ENCODE peak calls at places on chromosome 14, in eight cellular contexts. P is naive thymus-derived CD4-positive, alpha-beta T cell; O is adrenal gland; V is GM06990; T is germinal center; I is NCI-H2081; H is central memory CD4-positive, alpha-beta T cell; J is effector memory CD4-positive, alpha-beta T cell. U is an unnamed sample.

GRCh38 chr14:76953196-76953945 is 75.1 kb downstream of the IRF2BPL start:
- DNase-seq in P (peak), O (peak), V (peak), T (peak), I (no peak), H (peak), J (peak), U (peak)

GRCh38 chr14:91399868-91400640 is 17.6 kb downstream of the CCDC88C start:
- DNase-seq in P (peak), O (no peak), V (peak), T (peak), I (no peak), H (peak), J (no peak), U (no peak)

GRCh38 chr14:103739466-103739792 is 23.8 kb downstream of the ZFYVE21 start:
- DNase-seq in P (no peak), O (peak), V (no peak), T (no peak), I (no peak), H (no peak), J (no peak), U (no peak)

GRCh38 chr14:34064349-34064748 is 113.5 kb upstream of the EGLN3 start:
- DNase-seq in P (no peak), O (no peak), V (no peak), T (no peak), I (no peak), H (no peak), J (no peak), U (no peak)

GRCh38 chr14:94144765-94145164 is 15.4 kb upstream of the IFI27L2 start:
- DNase-seq in P (no peak), O (no peak), V (no peak), T (no peak), I (no peak), H (no peak), J (no peak), U (peak)

GRCh38 chr14:75906680-75907280 is 75.0 kb downstream of the TGFB3 start:
- DNase-seq in P (peak), O (peak), V (peak), T (peak), I (peak), H (peak), J (peak), U (peak)

GRCh38 chr14:65366802-65367570 is 45.5 kb upstream of the FUT8 start:
- DNase-seq in P (no peak), O (no peak), V (no peak), T (peak), I (no peak), H (no peak), J (no peak), U (no peak)

GRCh38 chr14:64279719-64280668 is 14.2 kb downstream of the ESR2 start:
- DNase-seq in P (no peak), O (no peak), V (no peak), T (no peak), I (no peak), H (no peak), J (no peak), U (no peak)

GRCh38 chr14:75011356-75012097 is 8.8 kb downstream of the EIF2B2 start:
- DNase-seq in P (no peak), O (peak), V (no peak), T (no peak), I (no peak), H (no peak), J (no peak), U (no peak)

GRCh38 chr14:50736932-50737419 is 68.9 kb upstream of the SAV1 start:
- DNase-seq in P (no peak), O (no peak), V (peak), T (no peak), I (no peak), H (no peak), J (no peak), U (no peak)

GRCh38 chr14:72958548-72958947 is 32.3 kb downstream of the DCAF4 start:
- DNase-seq in P (no peak), O (no peak), V (no peak), T (no peak), I (no peak), H (no peak), J (no peak), U (no peak)

GRCh38 chr14:81710232-81710845 is 176.7 kb upstream of the SEL1L start:
- DNase-seq in P (no peak), O (peak), V (no peak), T (no peak), I (peak), H (no peak), J (no peak), U (no peak)

GRCh38 chr14:32109676-32110075 is 32.6 kb downstream of the ARHGAP5 start:
- DNase-seq in P (no peak), O (no peak), V (no peak), T (no peak), I (no peak), H (no peak), J (no peak), U (no peak)

GRCh38 chr14:32077081-32078029 is at the start of gene ARHGAP5:
- DNase-seq in P (peak), O (peak), V (no peak), T (peak), I (peak), H (peak), J (no peak), U (peak)

GRCh38 chr14:77000340-77001235 is 27.9 kb downstream of the IRF2BPL start:
- DNase-seq in P (no peak), O (no peak), V (peak), T (no peak), I (peak), H (no peak), J (no peak), U (peak)

GRCh38 chr14:55749201-55749812 is 169.3 kb downstream of the KTN1 start:
- DNase-seq in P (no peak), O (no peak), V (no peak), T (no peak), I (no peak), H (no peak), J (no peak), U (peak)

GRCh38 chr14:35349966-35350365 is 54.6 kb downstream of the NFKBIA start:
- DNase-seq in P (no peak), O (no peak), V (no peak), T (no peak), I (no peak), H (no peak), J (no peak), U (no peak)

GRCh38 chr14:36822671-36823070 is 161.0 kb downstream of the PAX9 start:
- DNase-seq in P (no peak), O (no peak), V (no peak), T (no peak), I (no peak), H (no peak), J (no peak), U (no peak)

GRCh38 chr14:24334431-24335271 is at the start of gene ADCY4:
- DNase-seq in P (no peak), O (no peak), V (no peak), T (no peak), I (no peak), H (no peak), J (no peak), U (peak)

GRCh38 chr14:34701808-34702207 is 12.6 kb downstream of the CFL2 start:
- DNase-seq in P (no peak), O (no peak), V (no peak), T (no peak), I (no peak), H (no peak), J (no peak), U (no peak)

GRCh38 chr14:98120831-98121464 is 1151.0 kb downstream of the BCL11B start:
- DNase-seq in P (no peak), O (no peak), V (no peak), T (no peak), I (no peak), H (no peak), J (no peak), U (no peak)

GRCh38 chr14:53458368-53458814 is 305.3 kb upstream of the DDHD1 start:
- DNase-seq in P (no peak), O (no peak), V (no peak), T (no peak), I (no peak), H (no peak), J (no peak), U (no peak)

GRCh38 chr14:81192594-81192993 is 28.2 kb downstream of the GTF2A1 start:
- DNase-seq in P (no peak), O (no peak), V (no peak), T (no peak), I (no peak), H (peak), J (no peak), U (no peak)

GRCh38 chr14:61652526-61653262 is 42.6 kb upstream of the HIF1A start:
- DNase-seq in P (no peak), O (no peak), V (no peak), T (no peak), I (no peak), H (no peak), J (no peak), U (no peak)

GRCh38 chr14:59208224-59208814 is 19.9 kb downstream of the DAAM1 start:
- DNase-seq in P (no peak), O (no peak), V (no peak), T (no peak), I (no peak), H (no peak), J (no peak), U (no peak)

GRCh38 chr14:89589400-89590128 is 172.5 kb upstream of the FOXN3 start:
- DNase-seq in P (no peak), O (no peak), V (peak), T (peak), I (no peak), H (no peak), J (no peak), U (no peak)

U was measured in ELF-1.